ENCODE peak calls at places on chromosomes 16 and 17, in six cellular contexts. P, W, I, Y, S and X are unnamed samples. For H3K36me3 and H3K27me3, the result is how much of the 10 kb centered on the place peaks cover.

GRCh38 chr17:55237826-55238196 is 26.9 kb upstream of the HLF start:
- DNase-seq in W (no peak), S (no peak), I (no peak), P (no peak), Y (no peak), X (no peak)

GRCh38 chr16:27365142-27366089 is 36.6 kb upstream of the IL21R start:
- DNase-seq in Y (no peak), P (no peak), W (no peak), I (no peak), S (peak), X (peak)

GRCh38 chr16:58212824-58213655 is 15.1 kb upstream of the CSNK2A2 start:
- DNase-seq in S (no peak), I (no peak), P (no peak), Y (no peak), W (no peak), X (no peak)

GRCh38 chr16:31713945-31714898 is 159.4 kb upstream of the ZNF267 start:
- DNase-seq in Y (no peak), S (no peak), I (no peak), P (peak), W (no peak), X (no peak)

GRCh38 chr17:75228847-75229246 is 23.4 kb downstream of the NUP85 start:
- DNase-seq in W (no peak), I (no peak), S (no peak), P (peak), Y (no peak), X (no peak)

GRCh38 chr17:36592316-36592710 is 634 bp downstream of the DHRS11 start:
- DNase-seq in P (peak), S (peak), I (no peak), W (no peak), Y (no peak), X (no peak)

GRCh38 chr16:51002889-51003490 is 148.1 kb downstream of the SALL1 start:
- DNase-seq in P (no peak), Y (no peak), I (peak), W (no peak), S (no peak), X (no peak)

GRCh38 chr16:25692734-25693508 is 1.2 kb downstream of the HS3ST4 start:
- DNase-seq in I (no peak), P (no peak), S (no peak), W (no peak), Y (no peak), X (no peak)

GRCh38 chr16:25124503-25124902 is 13.0 kb downstream of the LCMT1 start:
- DNase-seq in P (no peak), W (no peak), I (no peak), Y (no peak), S (no peak), X (no peak)

GRCh38 chr17:56727876-56728617 is 105.7 kb downstream of the C17orf67 start:
- DNase-seq in P (no peak), W (no peak), I (no peak), Y (no peak), S (no peak), X (no peak)

GRCh38 chr16:56348168-56349085 is 76.9 kb downstream of the AMFR start:
- DNase-seq in S (no peak), W (no peak), I (no peak), P (peak), Y (peak), X (no peak)

GRCh38 chr17:50271173-50271750 is 3.0 kb upstream of the TMEM92 start:
- DNase-seq in P (no peak), W (no peak), I (no peak), S (no peak), Y (no peak), X (no peak)

GRCh38 chr16:3001316-3001715 is 11.4 kb upstream of the CLDN9 start:
- DNase-seq in S (no peak), I (no peak), W (no peak), P (no peak), Y (no peak), X (no peak)

GRCh38 chr17:15659663-15660062 is 24.4 kb downstream of the TRIM16 start:
- DNase-seq in S (peak), W (no peak), P (no peak), I (peak), Y (no peak), X (no peak)

GRCh38 chr16:16033208-16033717 is 83.8 kb downstream of the ABCC1 start:
- DNase-seq in P (no peak), W (no peak), Y (no peak), I (no peak), S (no peak), X (no peak)

GRCh38 chr17:81128774-81129173 is 36.5 kb upstream of the PVALEF start:
- DNase-seq in S (no peak), I (no peak), P (no peak), W (no peak), Y (no peak), X (no peak)

GRCh38 chr16:61831351-61831933 is 204.8 kb downstream of the CDH8 start:
- DNase-seq in I (no peak), S (no peak), W (no peak), P (no peak), Y (no peak), X (no peak)

GRCh38 chr17:19470529-19471261 is 59.7 kb downstream of the RNF112 start:
- DNase-seq in W (no peak), P (peak), I (peak), Y (peak), S (no peak), X (no peak)

GRCh38 chr16:65621640-65622039 is 499.8 kb upstream of the CDH11 start:
- DNase-seq in P (no peak), W (no peak), I (no peak), S (no peak), Y (no peak), X (no peak)

GRCh38 chr17:7486181-7486580 is 2.0 kb downstream of the POLR2A start:
- DNase-seq in S (no peak), Y (no peak), I (no peak), P (no peak), W (no peak), X (no peak)
- H3K4me3 ChIP-seq in S (peak), Y (peak), I (peak), P (peak), W (no peak), X (peak)

GRCh38 chr17:41588126-41588810 is 1.6 kb upstream of the KRT14 start:
- DNase-seq in I (no peak), P (no peak), S (no peak), Y (no peak), W (no peak), X (no peak)
- H3K36me3 ChIP-seq in I (under half), P (under half), S (under half), Y (under half), W (under half), X (under half)

DNA sequence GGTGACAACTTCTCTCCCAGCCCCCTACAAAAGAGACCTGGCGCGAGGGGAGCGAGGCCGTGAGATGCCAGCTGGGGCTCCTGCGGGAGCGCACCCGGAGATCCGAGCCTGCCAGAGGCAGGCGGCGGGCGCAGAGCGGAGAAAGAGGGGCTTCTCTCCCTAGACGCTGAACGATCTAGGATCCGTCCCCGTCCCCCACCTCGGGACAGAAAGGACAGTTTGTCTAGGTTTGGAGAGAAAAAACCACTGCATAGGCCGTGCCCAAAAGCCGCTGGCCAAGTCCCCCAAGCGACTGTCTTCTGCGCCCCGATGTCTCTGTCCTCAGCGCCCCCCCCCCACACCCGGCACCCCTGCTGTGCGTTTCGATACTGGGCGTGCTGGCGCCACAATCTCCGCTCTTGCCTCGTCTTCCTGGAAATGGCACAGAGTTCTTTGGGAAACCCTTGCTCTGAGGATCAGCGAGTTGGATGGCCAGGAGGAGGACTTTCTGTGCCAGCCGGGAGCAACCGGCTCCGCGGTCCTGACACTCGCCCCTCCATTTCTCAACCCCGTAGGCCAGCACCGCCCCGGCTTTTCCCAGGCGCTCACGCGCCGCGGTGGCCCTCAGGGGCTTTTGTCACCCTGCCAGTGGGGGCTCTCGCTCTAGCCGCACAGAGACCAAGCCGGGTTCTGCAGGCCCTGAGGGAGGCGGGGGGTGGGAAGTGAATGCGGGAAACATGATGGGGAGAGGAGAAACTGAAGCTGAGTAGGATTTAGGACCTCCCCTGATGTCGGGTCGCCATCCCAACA is 1.0 kb downstream of the SSTR2 start:
- DNase-seq in S (no peak), W (no peak), I (no peak), P (no peak), Y (no peak), X (no peak)
- H3K27me3 ChIP-seq in S (under half), W (under half), I (under half), P (half or more), Y (under half), X (half or more)

GRCh38 chr16:53093162-53093744 is 38.5 kb downstream of the CHD9 start:
- DNase-seq in Y (no peak), S (no peak), W (no peak), P (no peak), I (no peak), X (no peak)

GRCh38 chr16:53091508-53092211 is 36.9 kb downstream of the CHD9 start:
- DNase-seq in Y (peak), P (peak), I (peak), S (no peak), W (no peak), X (no peak)

GRCh38 chr16:53089434-53090270 is 34.9 kb downstream of the CHD9 start:
- DNase-seq in W (no peak), P (no peak), S (no peak), Y (no peak), I (no peak), X (no peak)

GRCh38 chr16:53090271-53090590 is 35.4 kb downstream of the CHD9 start:
- DNase-seq in Y (no peak), S (no peak), W (no peak), P (no peak), I (no peak), X (no peak)

GRCh38 chr16:53090591-53091507 is 36.1 kb downstream of the CHD9 start:
- DNase-seq in W (no peak), Y (peak), P (peak), S (no peak), I (peak), X (no peak)
- H3K4me3 ChIP-seq in W (no peak), Y (peak), P (peak), S (no peak), I (no peak), X (no peak)